ENCODE peak calls at places on chromosome 9, in five cellular contexts. One of them, this sample, is unnamed.

GRCh38 chr9:93642961-93643360 is 66.6 kb downstream of the PHF2 start:
- DNase-seq in stomach: no peak
- DNase-seq in esophagus squamous epithelium: no peak
- DNase-seq in coronary artery: peak; percentile 24
- DNase-seq in HCT116: no peak
- DNase-seq in this sample: peak; percentile 50

GRCh38 chr9:124297553-124297905 is 39.8 kb downstream of the NEK6 start:
- DNase-seq in coronary artery: no peak
- DNase-seq in HCT116: peak; percentile 72
- DNase-seq in stomach: peak; percentile 85
- DNase-seq in esophagus squamous epithelium: no peak
- DNase-seq in this sample: peak; percentile 90

GRCh38 chr9:124708070-124708469 is 63.0 kb downstream of the NR6A1 start:
- DNase-seq in stomach: no peak
- DNase-seq in HCT116: no peak
- DNase-seq in esophagus squamous epithelium: no peak
- DNase-seq in coronary artery: no peak
- DNase-seq in this sample: no peak

GRCh38 chr9:116941266-116941665 is 254.2 kb downstream of the TRIM32 start:
- DNase-seq in coronary artery: no peak
- DNase-seq in HCT116: no peak
- DNase-seq in esophagus squamous epithelium: no peak
- DNase-seq in stomach: no peak
- DNase-seq in this sample: no peak

GRCh38 chr9:72022846-72023245 is 37.6 kb downstream of the C9orf57 start:
- DNase-seq in HCT116: no peak
- DNase-seq in coronary artery: no peak
- DNase-seq in stomach: no peak
- DNase-seq in esophagus squamous epithelium: no peak
- DNase-seq in this sample: peak; percentile 47

GRCh38 chr9:70352802-70353201 is 61.7 kb downstream of the KLF9 start:
- DNase-seq in esophagus squamous epithelium: no peak
- DNase-seq in HCT116: no peak
- DNase-seq in coronary artery: no peak
- DNase-seq in stomach: no peak
- DNase-seq in this sample: no peak

GRCh38 chr9:124164800-124165199 is 92.9 kb upstream of the NEK6 start:
- DNase-seq in HCT116: no peak
- DNase-seq in esophagus squamous epithelium: no peak
- DNase-seq in coronary artery: peak; percentile 75
- DNase-seq in stomach: no peak
- DNase-seq in this sample: no peak

GRCh38 chr9:79220666-79221065 is 351.1 kb upstream of the TLE4 start:
- DNase-seq in esophagus squamous epithelium: no peak
- DNase-seq in HCT116: no peak
- DNase-seq in coronary artery: no peak
- DNase-seq in stomach: no peak
- DNase-seq in this sample: no peak

GRCh38 chr9:14585730-14586473 is 107.3 kb downstream of the ZDHHC21 start:
- DNase-seq in stomach: no peak
- DNase-seq in coronary artery: no peak
- DNase-seq in HCT116: no peak
- DNase-seq in esophagus squamous epithelium: no peak
- DNase-seq in this sample: no peak

GRCh38 chr9:90741036-90741435 is 60.6 kb upstream of the SYK start:
- DNase-seq in esophagus squamous epithelium: no peak
- DNase-seq in HCT116: no peak
- DNase-seq in coronary artery: no peak
- DNase-seq in stomach: no peak
- DNase-seq in this sample: no peak

GRCh38 chr9:16868706-16869105 is 1.8 kb downstream of the BNC2 start:
- DNase-seq in coronary artery: no peak
- DNase-seq in HCT116: no peak
- DNase-seq in stomach: no peak
- DNase-seq in esophagus squamous epithelium: no peak
- DNase-seq in this sample: no peak

GRCh38 chr9:36091028-36091953 is 45.2 kb upstream of the GLIPR2 start:
- DNase-seq in esophagus squamous epithelium: no peak
- DNase-seq in stomach: peak; percentile 57
- DNase-seq in coronary artery: no peak
- DNase-seq in HCT116: no peak
- DNase-seq in this sample: peak; percentile 78

GRCh38 chr9:94767331-94768099 is 41.0 kb downstream of the AOPEP start:
- DNase-seq in stomach: no peak
- DNase-seq in HCT116: no peak
- DNase-seq in coronary artery: no peak
- DNase-seq in esophagus squamous epithelium: no peak
- DNase-seq in this sample: no peak

GRCh38 chr9:95462419-95463121 is 54.2 kb downstream of the PTCH1 start:
- DNase-seq in HCT116: no peak
- DNase-seq in coronary artery: no peak
- DNase-seq in esophagus squamous epithelium: peak; percentile 11
- DNase-seq in stomach: peak; percentile 74
- DNase-seq in this sample: peak; percentile 92

GRCh38 chr9:108565651-108566378 is 290.0 kb downstream of the ACTL7B start:
- DNase-seq in stomach: peak; percentile 60
- DNase-seq in HCT116: peak; percentile 72
- DNase-seq in coronary artery: no peak
- DNase-seq in esophagus squamous epithelium: no peak
- DNase-seq in this sample: peak; percentile 81

GRCh38 chr9:80242022-80242421 is 670.3 kb downstream of the TLE4 start:
- DNase-seq in coronary artery: no peak
- DNase-seq in stomach: no peak
- DNase-seq in HCT116: no peak
- DNase-seq in esophagus squamous epithelium: no peak
- DNase-seq in this sample: no peak

GRCh38 chr9:101628173-101628572 is 33.4 kb upstream of the PPP3R2 start:
- DNase-seq in stomach: no peak
- DNase-seq in esophagus squamous epithelium: no peak
- DNase-seq in coronary artery: no peak
- DNase-seq in HCT116: no peak
- DNase-seq in this sample: no peak

GRCh38 chr9:88280816-88281382 is 107.3 kb upstream of the SPIN1 start:
- DNase-seq in coronary artery: no peak
- DNase-seq in HCT116: no peak
- DNase-seq in stomach: no peak
- DNase-seq in esophagus squamous epithelium: no peak
- DNase-seq in this sample: no peak

GRCh38 chr9:119412399-119412798 is 43.2 kb upstream of the BRINP1 start:
- DNase-seq in HCT116: no peak
- DNase-seq in stomach: no peak
- DNase-seq in esophagus squamous epithelium: no peak
- DNase-seq in coronary artery: no peak
- DNase-seq in this sample: no peak

GRCh38 chr9:99681113-99681512 is 140.6 kb upstream of the NR4A3 start:
- DNase-seq in stomach: no peak
- DNase-seq in coronary artery: no peak
- DNase-seq in HCT116: no peak
- DNase-seq in esophagus squamous epithelium: no peak
- DNase-seq in this sample: no peak

GRCh38 chr9:122192261-122192875 is 32.7 kb downstream of the MORN5 start:
- DNase-seq in esophagus squamous epithelium: no peak
- DNase-seq in stomach: peak; percentile 45
- DNase-seq in HCT116: no peak
- DNase-seq in coronary artery: no peak
- DNase-seq in this sample: no peak

GRCh38 chr9:92550765-92551164 is 15.0 kb upstream of the ECM2 start:
- DNase-seq in esophagus squamous epithelium: no peak
- DNase-seq in stomach: no peak
- DNase-seq in HCT116: no peak
- DNase-seq in coronary artery: no peak
- DNase-seq in this sample: no peak

GRCh38 chr9:118336952-118337349 is 632.7 kb downstream of the TLR4 start:
- DNase-seq in coronary artery: no peak
- DNase-seq in HCT116: no peak
- DNase-seq in stomach: no peak
- DNase-seq in esophagus squamous epithelium: no peak
- DNase-seq in this sample: no peak
- TF ChIP-seq CTCF in coronary artery: no peak
- TF ChIP-seq CTCF in HCT116: no peak
- TF ChIP-seq CTCF in stomach: no peak
- TF ChIP-seq CTCF in esophagus squamous epithelium: no peak
- TF ChIP-seq CTCF in this sample: no peak

DNA sequence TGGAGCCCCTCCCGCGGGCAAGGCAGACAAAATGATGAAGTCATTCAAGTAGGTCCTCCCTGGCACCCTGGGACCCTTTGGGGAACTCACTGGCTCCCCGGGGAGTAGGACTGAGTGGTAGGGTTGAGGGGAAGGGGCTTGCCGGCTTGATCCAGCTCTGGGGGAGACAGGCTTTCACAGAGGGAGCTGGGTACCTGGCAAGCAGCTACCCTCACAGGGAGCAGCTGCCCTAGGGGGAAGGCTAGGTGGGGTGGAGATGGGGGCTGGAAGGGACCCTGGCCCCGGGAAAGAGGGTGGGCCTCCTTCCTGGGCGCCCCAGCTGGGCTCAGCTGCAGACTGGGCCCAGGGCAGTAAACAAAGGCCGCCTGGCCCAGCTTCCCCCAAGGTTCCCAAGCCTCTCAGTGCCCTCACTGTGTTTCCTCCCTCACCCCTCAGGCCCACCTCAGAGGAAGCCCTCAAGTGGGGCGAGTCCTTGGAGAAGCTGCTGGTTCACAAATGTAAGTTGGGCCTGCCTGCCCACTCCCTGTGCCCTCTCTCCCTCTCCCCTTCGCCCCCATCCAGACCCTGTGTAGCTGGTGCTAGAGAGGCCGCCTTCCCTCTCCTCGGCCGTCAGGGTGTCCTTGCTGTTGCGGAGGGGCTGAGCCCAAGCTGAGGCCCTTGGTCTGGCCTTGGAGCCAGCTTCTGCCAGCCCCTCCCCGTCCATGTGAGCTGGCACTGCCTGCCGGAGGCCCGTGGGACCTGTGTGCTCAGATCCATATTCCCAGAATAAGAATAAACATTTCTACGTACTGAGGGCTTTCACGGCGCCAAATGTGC is 131.2 kb downstream of the RGS3 start:
- DNase-seq in HCT116: no peak
- DNase-seq in stomach: peak; percentile 56
- DNase-seq in esophagus squamous epithelium: no peak
- DNase-seq in coronary artery: no peak
- DNase-seq in this sample: no peak
- H3K4me3 ChIP-seq in HCT116: no peak overlapping the region
- H3K4me3 ChIP-seq in stomach: peak overlapping the region; percentile 46
- H3K4me3 ChIP-seq in esophagus squamous epithelium: peak overlapping the region; percentile 43
- H3K4me3 ChIP-seq in coronary artery: peak overlapping the region; percentile 77
- H3K4me3 ChIP-seq in this sample: peak overlapping the region; percentile 90

GRCh38 chr9:83987402-83987791 is 6.8 kb downstream of the RMI1 start:
- DNase-seq in HCT116: no peak
- DNase-seq in coronary artery: no peak
- DNase-seq in stomach: no peak
- DNase-seq in esophagus squamous epithelium: no peak
- DNase-seq in this sample: no peak

GRCh38 chr9:83991355-83991754 is 10.8 kb downstream of the RMI1 start:
- DNase-seq in HCT116: no peak
- DNase-seq in esophagus squamous epithelium: no peak
- DNase-seq in coronary artery: no peak
- DNase-seq in stomach: no peak
- DNase-seq in this sample: no peak

GRCh38 chr9:83986223-83986622 is 5.6 kb downstream of the RMI1 start:
- DNase-seq in coronary artery: no peak
- DNase-seq in esophagus squamous epithelium: no peak
- DNase-seq in stomach: no peak
- DNase-seq in HCT116: no peak
- DNase-seq in this sample: no peak

GRCh38 chr9:83988411-83988810 is 7.8 kb downstream of the RMI1 start:
- DNase-seq in esophagus squamous epithelium: no peak
- DNase-seq in coronary artery: no peak
- DNase-seq in stomach: no peak
- DNase-seq in HCT116: no peak
- DNase-seq in this sample: no peak

GRCh38 chr9:83986765-83987401 is 6.3 kb downstream of the RMI1 start:
- DNase-seq in esophagus squamous epithelium: no peak
- DNase-seq in HCT116: peak; percentile 42
- DNase-seq in coronary artery: no peak
- DNase-seq in stomach: peak; percentile 58
- DNase-seq in this sample: no peak
- H3K27ac ChIP-seq in esophagus squamous epithelium: no peak overlapping the region
- H3K27ac ChIP-seq in HCT116: peak overlapping the region; percentile 46
- H3K27ac ChIP-seq in coronary artery: no peak overlapping the region
- H3K27ac ChIP-seq in stomach: peak overlapping the region; percentile 50
- H3K27ac ChIP-seq in this sample: no peak overlapping the region

GRCh38 chr9:130862217-130862616 is 27.2 kb downstream of the ABL1 start:
- DNase-seq in coronary artery: peak; percentile 40
- DNase-seq in HCT116: no peak
- DNase-seq in esophagus squamous epithelium: no peak
- DNase-seq in stomach: no peak
- DNase-seq in this sample: no peak
- TF ChIP-seq CTCF in coronary artery: no peak
- TF ChIP-seq CTCF in HCT116: no peak
- TF ChIP-seq CTCF in esophagus squamous epithelium: no peak
- TF ChIP-seq CTCF in stomach: no peak
- TF ChIP-seq CTCF in this sample: no peak

GRCh38 chr9:134433101-134433500 is 106.8 kb downstream of the RXRA start:
- DNase-seq in HCT116: no peak
- DNase-seq in esophagus squamous epithelium: no peak
- DNase-seq in coronary artery: no peak
- DNase-seq in stomach: peak; percentile 45
- DNase-seq in this sample: no peak
- H3K4me3 ChIP-seq in HCT116: no peak overlapping the region
- H3K4me3 ChIP-seq in esophagus squamous epithelium: no peak overlapping the region
- H3K4me3 ChIP-seq in coronary artery: no peak overlapping the region
- H3K4me3 ChIP-seq in stomach: no peak overlapping the region
- H3K4me3 ChIP-seq in this sample: no peak overlapping the region